ENCODE peak calls at places on chromosomes 12 and 14, in four cellular contexts. F, L, A and X are unnamed samples.

GRCh38 chr12:22477894-22478287 is 66.5 kb downstream of the C2CD5 start:
- DNase-seq in F (no peak), L (no peak), A (no peak), X (no peak)

GRCh38 chr12:88391556-88391955 is 188.7 kb downstream of the KITLG start:
- DNase-seq in F (no peak), L (peak; percentile 75), A (no peak), X (peak; percentile 81)

GRCh38 chr14:33790996-33791395 is 159.9 kb downstream of the EGLN3 start:
- DNase-seq in F (no peak), L (no peak), A (no peak), X (no peak)

GRCh38 chr12:57008113-57008687 is 1.9 kb upstream of the ZBTB39 start:
- DNase-seq in F (no peak), L (peak; percentile 73), A (no peak), X (peak; percentile 76)

GRCh38 chr14:100428727-100429126 is 105.6 kb downstream of the SLC25A47 start:
- DNase-seq in F (no peak), L (peak; percentile 11), A (no peak), X (no peak)

GRCh38 chr14:65231286-65231980 is 129.1 kb upstream of the MAX start:
- DNase-seq in F (no peak), L (no peak), A (peak; percentile 28), X (no peak)

GRCh38 chr14:78848234-78848820 is 678.2 kb downstream of the NRXN3 start:
- DNase-seq in F (no peak), L (peak; percentile 50), A (no peak), X (peak; percentile 2)

GRCh38 chr12:104136577-104136976 is 1.4 kb downstream of the NFYB start:
- DNase-seq in F (no peak), L (no peak), A (no peak), X (peak; percentile 25)

GRCh38 chr12:125166046-125166445 is 100.8 kb downstream of the AACS start:
- DNase-seq in F (no peak), L (peak; percentile 27), A (no peak), X (no peak)

GRCh38 chr14:79728331-79728730 is 483.0 kb downstream of the DIO2 start:
- DNase-seq in F (no peak), L (no peak), A (no peak), X (no peak)

GRCh38 chr12:104823985-104824441 is 134.1 kb downstream of the SLC41A2 start:
- DNase-seq in F (no peak), L (no peak), A (no peak), X (no peak)

GRCh38 chr12:51828951-51829581 is 19.5 kb downstream of the FIGNL2 start:
- DNase-seq in F (no peak), L (no peak), A (no peak), X (no peak)

GRCh38 chr12:99131761-99132199 is 486.7 kb downstream of the APAF1 start:
- DNase-seq in F (no peak), L (no peak), A (peak; percentile 84), X (no peak)
- H3K4me3 ChIP-seq in F (peak overlapping the region; percentile 32), L (no peak overlapping the region), A (no peak overlapping the region), X (no peak overlapping the region)

GRCh38 chr12:47733142-47733541 is 7.9 kb upstream of the ENDOU start:
- DNase-seq in F (no peak), L (no peak), A (no peak), X (no peak)
- TF ChIP-seq CTCF in F (no peak), L (no peak), A (no peak), X (no peak)

DNA sequence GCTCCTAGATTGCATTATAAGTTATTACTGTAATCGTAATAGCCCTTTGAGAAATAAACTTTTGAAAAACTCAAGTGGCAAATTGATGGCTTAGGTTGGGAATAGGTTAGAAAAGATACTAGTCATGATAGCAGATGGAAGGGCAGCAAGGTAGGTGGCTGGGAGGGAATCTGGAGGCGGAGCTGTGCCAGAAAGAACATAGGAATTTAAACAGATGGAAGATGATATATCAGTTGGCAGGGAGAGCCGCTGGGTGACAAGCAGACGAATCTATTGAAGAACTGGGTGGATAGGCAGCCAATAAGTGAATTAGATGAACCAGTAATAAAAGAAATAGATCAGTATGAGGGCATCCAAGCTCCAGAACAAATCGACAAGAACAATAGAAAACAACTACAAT is 142.1 kb downstream of the CNTN1 start:
- DNase-seq in F (no peak), L (no peak), A (no peak), X (no peak)
- H3K4me3 ChIP-seq in F (no peak overlapping the region), L (no peak overlapping the region), A (no peak overlapping the region), X (no peak overlapping the region)

GRCh38 chr12:76957306-76957705 is 78.5 kb upstream of the CSRP2 start:
- DNase-seq in F (no peak), L (no peak), A (no peak), X (no peak)

GRCh38 chr12:76948895-76949294 is 70.1 kb upstream of the CSRP2 start:
- DNase-seq in F (no peak), L (no peak), A (no peak), X (no peak)

GRCh38 chr12:76947270-76947669 is 68.5 kb upstream of the CSRP2 start:
- DNase-seq in F (no peak), L (no peak), A (no peak), X (no peak)

DNA sequence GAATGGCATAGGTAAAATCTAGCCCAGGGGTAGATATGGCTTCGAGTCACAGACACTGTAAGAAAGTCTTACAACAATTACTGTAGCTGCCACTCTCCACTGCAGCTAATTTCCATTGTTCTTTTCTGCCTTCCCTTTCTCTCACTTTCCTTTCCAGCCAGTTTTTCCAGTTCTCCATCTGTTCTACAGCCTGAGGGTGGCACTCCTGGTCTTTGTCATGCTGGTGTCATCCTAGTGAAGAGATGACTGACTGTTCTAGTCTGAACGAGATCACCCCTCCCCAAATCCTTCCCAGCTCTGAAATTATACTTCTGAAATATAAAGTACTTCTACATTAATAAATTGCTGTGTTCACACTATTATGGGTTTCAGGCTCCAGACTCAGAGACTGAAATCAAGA is 74.2 kb upstream of the CSRP2 start:
- DNase-seq in F (no peak), L (peak; percentile 80), A (no peak), X (no peak)
- TF ChIP-seq CTCF in F (no peak), L (peak; percentile 19), A (no peak), X (no peak)